ENCODE peak calls at places on chromosome 13, in five cellular contexts. T, G, L, K and V are unnamed samples.
A peak's percentile ranks its signal among the peaks of the same experiment; 100 is the strongest.

GRCh38 chr13:94914829-94915228 is 202.5 kb upstream of the SOX21 start:
- DNase-seq in K (no peak), G (no peak), L (no peak), T (no peak), V (no peak)

GRCh38 chr13:26786651-26787295 is 26.2 kb upstream of the GPR12 start:
- DNase-seq in K (no peak), G (no peak), T (no peak), L (no peak), V (no peak)

GRCh38 chr13:101654916-101655315 is 202.4 kb downstream of the ITGBL1 start:
- DNase-seq in K (no peak), T (no peak), L (no peak), G (no peak), V (no peak)

GRCh38 chr13:100976993-100977392 is 302.4 kb upstream of the TMTC4 start:
- DNase-seq in L (no peak), G (no peak), T (no peak), K (no peak), V (no peak)

GRCh38 chr13:26412263-26412662 is 145.2 kb upstream of the WASF3 start:
- DNase-seq in G (no peak), K (no peak), T (no peak), L (no peak), V (no peak)

GRCh38 chr13:46388308-46388707 is 1.3 kb upstream of the RUBCNL start:
- DNase-seq in L (no peak), T (no peak), G (no peak), K (no peak), V (no peak)

GRCh38 chr13:97437729-97438128 is 3.8 kb downstream of the RAP2A start:
- DNase-seq in L (no peak), G (no peak), K (no peak), T (no peak), V (no peak)

GRCh38 chr13:113668491-113668971 is 1.5 kb downstream of the GRK1 start:
- DNase-seq in K (no peak), L (no peak), G (no peak), T (no peak), V (no peak)

GRCh38 chr13:110874508-110874960 is 40.3 kb downstream of the ANKRD10 start:
- DNase-seq in G (peak; percentile 79), L (no peak), K (no peak), T (no peak), V (no peak)

GRCh38 chr13:39910041-39910440 is 254.6 kb downstream of the COG6 start:
- DNase-seq in T (no peak), G (no peak), L (no peak), K (no peak), V (no peak)

GRCh38 chr13:111313911-111314425 is 6.5 kb upstream of the TEX29 start:
- DNase-seq in L (no peak), K (no peak), T (no peak), G (no peak), V (no peak)

GRCh38 chr13:41384749-41385503 is 72.4 kb upstream of the RGCC start:
- DNase-seq in G (no peak), L (no peak), T (no peak), K (no peak), V (no peak)

GRCh38 chr13:75384881-75385707 is 96.9 kb downstream of the TBC1D4 start:
- DNase-seq in K (no peak), L (no peak), T (no peak), G (peak; percentile 67), V (no peak)

GRCh38 chr13:51501592-51502205 is 48.9 kb upstream of the INTS6 start:
- DNase-seq in L (no peak), G (no peak), T (no peak), K (no peak), V (no peak)

GRCh38 chr13:99269627-99270252 is 11.6 kb upstream of the GPR18 start:
- DNase-seq in G (peak; percentile 9), K (no peak), T (no peak), L (no peak), V (no peak)

GRCh38 chr13:50684366-50684765 is 159.1 kb downstream of the DLEU7 start:
- DNase-seq in G (no peak), K (no peak), T (no peak), L (no peak), V (no peak)

GRCh38 chr13:66899955-66900354 is 330.2 kb downstream of the PCDH9 start:
- DNase-seq in G (no peak), T (no peak), L (no peak), K (no peak), V (no peak)

GRCh38 chr13:91520952-91521351 is 122.5 kb downstream of the GPC5 start:
- DNase-seq in T (no peak), L (no peak), K (no peak), G (peak; percentile 89), V (no peak)

GRCh38 chr13:31372454-31372853 is 172.7 kb downstream of the B3GLCT start:
- DNase-seq in G (no peak), T (no peak), K (no peak), L (no peak), V (no peak)

GRCh38 chr13:52862358-52863206 is 14.1 kb upstream of the PCDH8 start:
- DNase-seq in G (no peak), T (no peak), L (no peak), K (no peak), V (no peak)

GRCh38 chr13:60591348-60591747 is 194.3 kb downstream of the TDRD3 start:
- DNase-seq in G (no peak), K (no peak), L (no peak), T (no peak), V (no peak)